ENCODE peak calls at places on chromosome 22, in nine cellular contexts. One of them, this sample, is unnamed.

GRCh38 chr22:29184886-29185575 is 20.7 kb upstream of the EMID1 start:
- DNase-seq in A549: no peak
- DNase-seq in heart right ventricle: no peak
- DNase-seq in spleen: no peak
- DNase-seq in fibroblast of pulmonary artery: no peak
- DNase-seq in GM23338: no peak
- DNase-seq in transverse colon: no peak
- DNase-seq in IMR-90: no peak
- DNase-seq in AG04450: no peak
- DNase-seq in this sample: no peak

GRCh38 chr22:38338772-38339379 is 21.6 kb upstream of the CSNK1E start:
- DNase-seq in heart right ventricle: no peak
- DNase-seq in AG04450: no peak
- DNase-seq in spleen: peak
- DNase-seq in IMR-90: no peak
- DNase-seq in transverse colon: peak
- DNase-seq in A549: no peak
- DNase-seq in GM23338: no peak
- DNase-seq in fibroblast of pulmonary artery: no peak
- DNase-seq in this sample: no peak

GRCh38 chr22:35411112-35411511 is 11.2 kb downstream of the MCM5 start:
- DNase-seq in AG04450: no peak
- DNase-seq in IMR-90: no peak
- DNase-seq in fibroblast of pulmonary artery: no peak
- DNase-seq in heart right ventricle: no peak
- DNase-seq in A549: no peak
- DNase-seq in transverse colon: peak
- DNase-seq in GM23338: no peak
- DNase-seq in spleen: peak
- DNase-seq in this sample: no peak

GRCh38 chr22:37218771-37219411 is 6.6 kb upstream of the SSTR3 start:
- DNase-seq in heart right ventricle: no peak
- DNase-seq in A549: no peak
- DNase-seq in spleen: peak
- DNase-seq in IMR-90: no peak
- DNase-seq in fibroblast of pulmonary artery: no peak
- DNase-seq in AG04450: no peak
- DNase-seq in GM23338: no peak
- DNase-seq in transverse colon: peak
- DNase-seq in this sample: no peak

GRCh38 chr22:46353483-46354105 is 18.1 kb downstream of the TRMU start:
- DNase-seq in IMR-90: no peak
- DNase-seq in heart right ventricle: no peak
- DNase-seq in GM23338: no peak
- DNase-seq in transverse colon: no peak
- DNase-seq in fibroblast of pulmonary artery: no peak
- DNase-seq in spleen: no peak
- DNase-seq in A549: no peak
- DNase-seq in AG04450: no peak
- DNase-seq in this sample: no peak

GRCh38 chr22:22709719-22710445 is 65.5 kb downstream of the GGTLC2 start:
- DNase-seq in fibroblast of pulmonary artery: no peak
- DNase-seq in GM23338: peak
- DNase-seq in IMR-90: no peak
- DNase-seq in A549: no peak
- DNase-seq in AG04450: no peak
- DNase-seq in transverse colon: no peak
- DNase-seq in heart right ventricle: no peak
- DNase-seq in spleen: no peak
- DNase-seq in this sample: no peak

GRCh38 chr22:29380032-29380781 is 8.2 kb downstream of the AP1B1 start:
- DNase-seq in transverse colon: no peak
- DNase-seq in A549: no peak
- DNase-seq in IMR-90: peak
- DNase-seq in heart right ventricle: no peak
- DNase-seq in AG04450: no peak
- DNase-seq in spleen: no peak
- DNase-seq in GM23338: no peak
- DNase-seq in fibroblast of pulmonary artery: peak
- DNase-seq in this sample: no peak

GRCh38 chr22:32457031-32457430 is 7.2 kb downstream of the BPIFC start:
- DNase-seq in IMR-90: no peak
- DNase-seq in AG04450: no peak
- DNase-seq in fibroblast of pulmonary artery: no peak
- DNase-seq in transverse colon: no peak
- DNase-seq in spleen: no peak
- DNase-seq in GM23338: no peak
- DNase-seq in heart right ventricle: no peak
- DNase-seq in A549: no peak
- DNase-seq in this sample: no peak

GRCh38 chr22:37202001-37202555 is 10.2 kb downstream of the SSTR3 start:
- DNase-seq in GM23338: no peak
- DNase-seq in AG04450: no peak
- DNase-seq in heart right ventricle: no peak
- DNase-seq in IMR-90: no peak
- DNase-seq in A549: no peak
- DNase-seq in fibroblast of pulmonary artery: no peak
- DNase-seq in spleen: peak
- DNase-seq in transverse colon: no peak
- DNase-seq in this sample: no peak

GRCh38 chr22:44336962-44337657 is 24.4 kb upstream of the SHISAL1 start:
- DNase-seq in heart right ventricle: no peak
- DNase-seq in transverse colon: no peak
- DNase-seq in AG04450: no peak
- DNase-seq in fibroblast of pulmonary artery: no peak
- DNase-seq in spleen: no peak
- DNase-seq in A549: no peak
- DNase-seq in GM23338: peak
- DNase-seq in IMR-90: no peak
- DNase-seq in this sample: no peak

GRCh38 chr22:24727218-24727851 is 47.2 kb downstream of the PIWIL3 start:
- DNase-seq in spleen: no peak
- DNase-seq in AG04450: peak
- DNase-seq in A549: peak
- DNase-seq in transverse colon: no peak
- DNase-seq in heart right ventricle: no peak
- DNase-seq in IMR-90: peak
- DNase-seq in GM23338: no peak
- DNase-seq in fibroblast of pulmonary artery: peak
- DNase-seq in this sample: peak

GRCh38 chr22:39994566-39995345 is at the start of gene FAM83F:
- DNase-seq in GM23338: peak
- DNase-seq in spleen: peak
- DNase-seq in AG04450: no peak
- DNase-seq in transverse colon: peak
- DNase-seq in heart right ventricle: peak
- DNase-seq in fibroblast of pulmonary artery: no peak
- DNase-seq in IMR-90: no peak
- DNase-seq in A549: no peak
- DNase-seq in this sample: no peak

GRCh38 chr22:44160416-44160815 is 20.3 kb upstream of the PARVG start:
- DNase-seq in AG04450: no peak
- DNase-seq in A549: no peak
- DNase-seq in IMR-90: no peak
- DNase-seq in transverse colon: no peak
- DNase-seq in heart right ventricle: no peak
- DNase-seq in spleen: no peak
- DNase-seq in GM23338: no peak
- DNase-seq in fibroblast of pulmonary artery: no peak
- DNase-seq in this sample: no peak

GRCh38 chr22:35777335-35777975 is 59.8 kb downstream of the APOL5 start:
- DNase-seq in IMR-90: peak
- DNase-seq in spleen: no peak
- DNase-seq in GM23338: no peak
- DNase-seq in AG04450: peak
- DNase-seq in fibroblast of pulmonary artery: peak
- DNase-seq in transverse colon: no peak
- DNase-seq in A549: no peak
- DNase-seq in heart right ventricle: no peak
- DNase-seq in this sample: no peak

GRCh38 chr22:46023558-46023981 is 46.6 kb upstream of the WNT7B start:
- DNase-seq in transverse colon: peak
- DNase-seq in AG04450: peak
- DNase-seq in heart right ventricle: no peak
- DNase-seq in GM23338: no peak
- DNase-seq in fibroblast of pulmonary artery: peak
- DNase-seq in IMR-90: peak
- DNase-seq in A549: no peak
- DNase-seq in spleen: peak
- DNase-seq in this sample: no peak

DNA sequence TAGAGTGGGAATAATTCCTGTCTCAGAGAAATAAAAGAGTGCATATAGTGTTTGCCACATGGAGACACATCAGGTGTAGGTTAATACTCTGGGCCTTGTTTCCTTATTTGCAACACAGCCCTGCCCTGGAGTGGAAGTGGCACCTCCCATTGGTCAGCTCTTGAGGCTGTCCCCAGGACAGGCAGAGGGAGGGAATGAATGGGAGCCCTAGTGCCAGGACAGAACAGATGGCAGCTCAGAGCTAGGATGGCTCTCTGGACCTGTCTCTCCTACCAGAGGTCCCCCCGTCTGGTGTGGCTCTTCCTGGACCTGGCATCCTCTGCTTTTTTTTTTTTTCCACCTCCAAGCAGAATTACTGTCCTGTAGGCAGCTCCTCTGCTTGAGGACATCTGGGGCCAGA is 35.6 kb downstream of the LIMK2 start:
- DNase-seq in A549: no peak
- DNase-seq in IMR-90: no peak
- DNase-seq in heart right ventricle: no peak
- DNase-seq in transverse colon: no peak
- DNase-seq in fibroblast of pulmonary artery: no peak
- DNase-seq in GM23338: no peak
- DNase-seq in spleen: no peak
- DNase-seq in AG04450: no peak
- DNase-seq in this sample: no peak
- H3K4me3 ChIP-seq in A549: no peak
- H3K4me3 ChIP-seq in IMR-90: no peak
- H3K4me3 ChIP-seq in heart right ventricle: peak
- H3K4me3 ChIP-seq in transverse colon: peak
- H3K4me3 ChIP-seq in fibroblast of pulmonary artery: peak
- H3K4me3 ChIP-seq in GM23338: peak
- H3K4me3 ChIP-seq in spleen: peak
- H3K4me3 ChIP-seq in AG04450: peak
- H3K4me3 ChIP-seq in this sample: peak

GRCh38 chr22:50525991-50526848 is 822 bp upstream of the SCO2 start:
- DNase-seq in transverse colon: peak
- DNase-seq in GM23338: peak
- DNase-seq in fibroblast of pulmonary artery: peak
- DNase-seq in A549: peak
- DNase-seq in AG04450: no peak
- DNase-seq in spleen: peak
- DNase-seq in heart right ventricle: peak
- DNase-seq in IMR-90: peak
- DNase-seq in this sample: no peak
- TF ChIP-seq CTCF in transverse colon: peak
- TF ChIP-seq CTCF in GM23338: peak
- TF ChIP-seq CTCF in fibroblast of pulmonary artery: no peak
- TF ChIP-seq CTCF in A549: peak
- TF ChIP-seq CTCF in AG04450: peak
- TF ChIP-seq CTCF in spleen: peak
- TF ChIP-seq CTCF in heart right ventricle: peak
- TF ChIP-seq CTCF in IMR-90: peak
- TF ChIP-seq CTCF in this sample: peak

DNA sequence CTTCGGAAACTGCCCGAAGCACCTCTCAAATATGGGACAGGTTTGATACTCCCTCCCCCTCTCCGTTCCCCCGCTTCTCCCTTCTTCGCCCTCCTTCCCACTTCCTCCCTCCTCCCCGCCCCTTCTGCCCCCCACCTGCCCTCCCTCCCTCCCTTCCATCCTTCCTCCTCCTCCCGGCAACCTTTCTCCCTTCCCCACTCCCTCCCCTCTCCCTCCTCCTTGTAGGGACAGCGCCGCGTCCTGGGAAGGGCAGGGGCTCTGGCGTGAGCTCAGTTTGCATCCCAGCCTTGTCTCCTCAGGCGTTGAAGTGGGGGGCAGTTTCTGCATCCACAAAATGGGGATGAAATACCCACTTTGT is 6.1 kb upstream of the NFAM1 start:
- DNase-seq in AG04450: no peak
- DNase-seq in fibroblast of pulmonary artery: no peak
- DNase-seq in heart right ventricle: no peak
- DNase-seq in A549: no peak
- DNase-seq in spleen: no peak
- DNase-seq in transverse colon: no peak
- DNase-seq in IMR-90: no peak
- DNase-seq in GM23338: peak
- DNase-seq in this sample: no peak
- H3K4me3 ChIP-seq in AG04450: no peak
- H3K4me3 ChIP-seq in fibroblast of pulmonary artery: no peak
- H3K4me3 ChIP-seq in heart right ventricle: peak
- H3K4me3 ChIP-seq in A549: no peak
- H3K4me3 ChIP-seq in spleen: no peak
- H3K4me3 ChIP-seq in transverse colon: peak
- H3K4me3 ChIP-seq in IMR-90: no peak
- H3K4me3 ChIP-seq in GM23338: peak
- H3K4me3 ChIP-seq in this sample: no peak

GRCh38 chr22:25849514-25849913 is 107.5 kb downstream of the MYO18B start:
- DNase-seq in heart right ventricle: no peak
- DNase-seq in fibroblast of pulmonary artery: no peak
- DNase-seq in spleen: no peak
- DNase-seq in AG04450: no peak
- DNase-seq in IMR-90: no peak
- DNase-seq in A549: no peak
- DNase-seq in GM23338: no peak
- DNase-seq in transverse colon: no peak
- DNase-seq in this sample: no peak

GRCh38 chr22:25853501-25853900 is 111.5 kb downstream of the MYO18B start:
- DNase-seq in GM23338: no peak
- DNase-seq in transverse colon: no peak
- DNase-seq in A549: no peak
- DNase-seq in heart right ventricle: no peak
- DNase-seq in IMR-90: no peak
- DNase-seq in fibroblast of pulmonary artery: no peak
- DNase-seq in AG04450: no peak
- DNase-seq in spleen: no peak
- DNase-seq in this sample: no peak

GRCh38 chr22:25853078-25853477 is 111.1 kb downstream of the MYO18B start:
- DNase-seq in IMR-90: no peak
- DNase-seq in spleen: no peak
- DNase-seq in fibroblast of pulmonary artery: no peak
- DNase-seq in GM23338: no peak
- DNase-seq in transverse colon: no peak
- DNase-seq in A549: no peak
- DNase-seq in AG04450: no peak
- DNase-seq in heart right ventricle: no peak
- DNase-seq in this sample: no peak

GRCh38 chr22:25852223-25852622 is 110.2 kb downstream of the MYO18B start:
- DNase-seq in spleen: no peak
- DNase-seq in transverse colon: no peak
- DNase-seq in IMR-90: no peak
- DNase-seq in fibroblast of pulmonary artery: no peak
- DNase-seq in GM23338: no peak
- DNase-seq in heart right ventricle: no peak
- DNase-seq in A549: no peak
- DNase-seq in AG04450: no peak
- DNase-seq in this sample: no peak

DNA sequence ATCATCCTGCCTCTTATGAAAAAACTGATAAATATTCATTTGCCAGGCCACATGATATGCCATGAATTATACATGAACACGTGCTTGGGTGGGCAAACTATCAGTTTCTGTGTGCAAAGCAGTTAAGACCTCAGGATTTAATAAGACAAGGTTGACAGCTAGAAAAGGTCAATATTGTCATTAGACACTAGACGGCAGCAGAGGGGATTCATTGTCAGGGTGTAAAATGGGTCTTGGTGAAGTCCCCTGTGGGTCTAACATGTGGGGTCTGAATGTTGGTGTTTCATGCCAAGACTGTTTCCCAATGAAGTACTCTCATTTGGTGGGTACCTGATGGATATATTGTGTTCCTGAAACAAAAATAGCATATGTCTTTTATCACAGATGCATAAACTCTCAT is 111.9 kb downstream of the MYO18B start:
- DNase-seq in transverse colon: no peak
- DNase-seq in heart right ventricle: no peak
- DNase-seq in spleen: no peak
- DNase-seq in GM23338: peak
- DNase-seq in A549: peak
- DNase-seq in IMR-90: no peak
- DNase-seq in fibroblast of pulmonary artery: no peak
- DNase-seq in AG04450: no peak
- DNase-seq in this sample: no peak
- TF ChIP-seq CTCF in transverse colon: no peak
- TF ChIP-seq CTCF in heart right ventricle: no peak
- TF ChIP-seq CTCF in spleen: no peak
- TF ChIP-seq CTCF in GM23338: peak
- TF ChIP-seq CTCF in A549: no peak
- TF ChIP-seq CTCF in IMR-90: no peak
- TF ChIP-seq CTCF in fibroblast of pulmonary artery: peak
- TF ChIP-seq CTCF in AG04450: no peak
- TF ChIP-seq CTCF in this sample: peak